ENCODE peak calls at places on chromosomes 11 and 22, in six cellular contexts. One of them, this sample, is unnamed.

GRCh38 chr11:67307545-67308001 is 4.2 kb downstream of the SSH3 start:
- DNase-seq in fibroblast of mammary gland: no peak
- DNase-seq in neural progenitor cell: no peak
- DNase-seq in NCI-H748 treated with DMSO at 0.1 percent for 48 hours: no peak
- DNase-seq in stimulated activated naive CD4-positive, alpha-beta T cell: no peak
- DNase-seq in anterior cingulate cortex: no peak
- DNase-seq in this sample: no peak

GRCh38 chr11:68282861-68283230 is 11.1 kb upstream of the C11orf24 start:
- DNase-seq in stimulated activated naive CD4-positive, alpha-beta T cell: no peak
- DNase-seq in anterior cingulate cortex: no peak
- DNase-seq in NCI-H748 treated with DMSO at 0.1 percent for 48 hours: no peak
- DNase-seq in neural progenitor cell: no peak
- DNase-seq in fibroblast of mammary gland: no peak
- DNase-seq in this sample: no peak

GRCh38 chr22:44317886-44318637 is 5.3 kb upstream of the SHISAL1 start:
- DNase-seq in NCI-H748 treated with DMSO at 0.1 percent for 48 hours: no peak
- DNase-seq in fibroblast of mammary gland: no peak
- DNase-seq in neural progenitor cell: no peak
- DNase-seq in stimulated activated naive CD4-positive, alpha-beta T cell: no peak
- DNase-seq in anterior cingulate cortex: no peak
- DNase-seq in this sample: no peak

GRCh38 chr11:86360775-86361395 is 13.8 kb upstream of the CCDC81 start:
- DNase-seq in NCI-H748 treated with DMSO at 0.1 percent for 48 hours: no peak
- DNase-seq in neural progenitor cell: peak
- DNase-seq in fibroblast of mammary gland: peak
- DNase-seq in anterior cingulate cortex: no peak
- DNase-seq in stimulated activated naive CD4-positive, alpha-beta T cell: no peak
- DNase-seq in this sample: no peak

GRCh38 chr11:108743851-108744250 is 79.0 kb downstream of the DDX10 start:
- DNase-seq in anterior cingulate cortex: no peak
- DNase-seq in fibroblast of mammary gland: peak
- DNase-seq in stimulated activated naive CD4-positive, alpha-beta T cell: no peak
- DNase-seq in NCI-H748 treated with DMSO at 0.1 percent for 48 hours: no peak
- DNase-seq in neural progenitor cell: no peak
- DNase-seq in this sample: no peak

GRCh38 chr11:34480339-34480738 is 33.3 kb downstream of the ELF5 start:
- DNase-seq in neural progenitor cell: no peak
- DNase-seq in anterior cingulate cortex: no peak
- DNase-seq in stimulated activated naive CD4-positive, alpha-beta T cell: no peak
- DNase-seq in fibroblast of mammary gland: peak
- DNase-seq in NCI-H748 treated with DMSO at 0.1 percent for 48 hours: no peak
- DNase-seq in this sample: peak

GRCh38 chr11:134741453-134742227 is 329.6 kb upstream of the B3GAT1 start:
- DNase-seq in neural progenitor cell: no peak
- DNase-seq in fibroblast of mammary gland: no peak
- DNase-seq in stimulated activated naive CD4-positive, alpha-beta T cell: no peak
- DNase-seq in anterior cingulate cortex: no peak
- DNase-seq in NCI-H748 treated with DMSO at 0.1 percent for 48 hours: no peak
- DNase-seq in this sample: no peak

GRCh38 chr11:111688028-111688427 is 78.2 kb downstream of the PPP2R1B start:
- DNase-seq in anterior cingulate cortex: no peak
- DNase-seq in neural progenitor cell: no peak
- DNase-seq in NCI-H748 treated with DMSO at 0.1 percent for 48 hours: no peak
- DNase-seq in stimulated activated naive CD4-positive, alpha-beta T cell: no peak
- DNase-seq in fibroblast of mammary gland: no peak
- DNase-seq in this sample: no peak

GRCh38 chr11:77167111-77167626 is 39.1 kb downstream of the MYO7A start:
- DNase-seq in anterior cingulate cortex: no peak
- DNase-seq in fibroblast of mammary gland: no peak
- DNase-seq in neural progenitor cell: no peak
- DNase-seq in NCI-H748 treated with DMSO at 0.1 percent for 48 hours: no peak
- DNase-seq in stimulated activated naive CD4-positive, alpha-beta T cell: no peak
- DNase-seq in this sample: no peak

GRCh38 chr11:86218125-86219081 is 26.1 kb upstream of the EED start:
- DNase-seq in fibroblast of mammary gland: peak
- DNase-seq in NCI-H748 treated with DMSO at 0.1 percent for 48 hours: peak
- DNase-seq in neural progenitor cell: peak
- DNase-seq in anterior cingulate cortex: peak
- DNase-seq in stimulated activated naive CD4-positive, alpha-beta T cell: peak
- DNase-seq in this sample: peak

GRCh38 chr11:11743216-11743615 is 98.6 kb upstream of the USP47 start:
- DNase-seq in NCI-H748 treated with DMSO at 0.1 percent for 48 hours: no peak
- DNase-seq in fibroblast of mammary gland: no peak
- DNase-seq in anterior cingulate cortex: no peak
- DNase-seq in stimulated activated naive CD4-positive, alpha-beta T cell: no peak
- DNase-seq in neural progenitor cell: no peak
- DNase-seq in this sample: no peak

GRCh38 chr11:74636633-74637184 is 44.3 kb downstream of the POLD3 start:
- DNase-seq in stimulated activated naive CD4-positive, alpha-beta T cell: no peak
- DNase-seq in fibroblast of mammary gland: peak
- DNase-seq in anterior cingulate cortex: no peak
- DNase-seq in NCI-H748 treated with DMSO at 0.1 percent for 48 hours: no peak
- DNase-seq in neural progenitor cell: no peak
- DNase-seq in this sample: no peak

GRCh38 chr11:15539645-15540044 is 424.9 kb downstream of the INSC start:
- DNase-seq in NCI-H748 treated with DMSO at 0.1 percent for 48 hours: no peak
- DNase-seq in neural progenitor cell: no peak
- DNase-seq in anterior cingulate cortex: no peak
- DNase-seq in stimulated activated naive CD4-positive, alpha-beta T cell: no peak
- DNase-seq in fibroblast of mammary gland: no peak
- DNase-seq in this sample: no peak

GRCh38 chr11:44205358-44205757 is 104.6 kb downstream of the ALX4 start:
- DNase-seq in neural progenitor cell: no peak
- DNase-seq in anterior cingulate cortex: no peak
- DNase-seq in fibroblast of mammary gland: no peak
- DNase-seq in NCI-H748 treated with DMSO at 0.1 percent for 48 hours: no peak
- DNase-seq in stimulated activated naive CD4-positive, alpha-beta T cell: no peak
- DNase-seq in this sample: no peak

GRCh38 chr22:46612904-46613605 is 7.1 kb upstream of the GRAMD4 start:
- DNase-seq in anterior cingulate cortex: no peak
- DNase-seq in NCI-H748 treated with DMSO at 0.1 percent for 48 hours: no peak
- DNase-seq in fibroblast of mammary gland: no peak
- DNase-seq in stimulated activated naive CD4-positive, alpha-beta T cell: no peak
- DNase-seq in neural progenitor cell: no peak
- DNase-seq in this sample: no peak

GRCh38 chr11:111935331-111936044 is 1.7 kb upstream of the DIXDC1 start:
- DNase-seq in NCI-H748 treated with DMSO at 0.1 percent for 48 hours: no peak
- DNase-seq in stimulated activated naive CD4-positive, alpha-beta T cell: no peak
- DNase-seq in neural progenitor cell: no peak
- DNase-seq in fibroblast of mammary gland: peak
- DNase-seq in anterior cingulate cortex: no peak
- DNase-seq in this sample: no peak

GRCh38 chr22:38490915-38491314 is 15.2 kb downstream of the DDX17 start:
- DNase-seq in neural progenitor cell: no peak
- DNase-seq in NCI-H748 treated with DMSO at 0.1 percent for 48 hours: no peak
- DNase-seq in anterior cingulate cortex: no peak
- DNase-seq in fibroblast of mammary gland: peak
- DNase-seq in stimulated activated naive CD4-positive, alpha-beta T cell: no peak
- DNase-seq in this sample: no peak

GRCh38 chr11:21133244-21133643 is 463.9 kb downstream of the NELL1 start:
- DNase-seq in fibroblast of mammary gland: no peak
- DNase-seq in stimulated activated naive CD4-positive, alpha-beta T cell: no peak
- DNase-seq in anterior cingulate cortex: no peak
- DNase-seq in NCI-H748 treated with DMSO at 0.1 percent for 48 hours: no peak
- DNase-seq in neural progenitor cell: no peak
- DNase-seq in this sample: no peak

GRCh38 chr11:125263268-125263790 is 98.8 kb downstream of the PKNOX2 start:
- DNase-seq in anterior cingulate cortex: no peak
- DNase-seq in neural progenitor cell: peak
- DNase-seq in fibroblast of mammary gland: peak
- DNase-seq in stimulated activated naive CD4-positive, alpha-beta T cell: no peak
- DNase-seq in NCI-H748 treated with DMSO at 0.1 percent for 48 hours: no peak
- DNase-seq in this sample: no peak

GRCh38 chr22:45552580-45553332 is 50.1 kb downstream of the FBLN1 start:
- DNase-seq in neural progenitor cell: peak
- DNase-seq in NCI-H748 treated with DMSO at 0.1 percent for 48 hours: no peak
- DNase-seq in stimulated activated naive CD4-positive, alpha-beta T cell: no peak
- DNase-seq in fibroblast of mammary gland: peak
- DNase-seq in anterior cingulate cortex: no peak
- DNase-seq in this sample: no peak

GRCh38 chr11:33387996-33388395 is 130.8 kb downstream of the HIPK3 start:
- DNase-seq in NCI-H748 treated with DMSO at 0.1 percent for 48 hours: no peak
- DNase-seq in anterior cingulate cortex: no peak
- DNase-seq in neural progenitor cell: no peak
- DNase-seq in fibroblast of mammary gland: no peak
- DNase-seq in stimulated activated naive CD4-positive, alpha-beta T cell: no peak
- DNase-seq in this sample: no peak

GRCh38 chr22:19040581-19041402 is 81.4 kb downstream of the DGCR2 start:
- DNase-seq in fibroblast of mammary gland: no peak
- DNase-seq in anterior cingulate cortex: no peak
- DNase-seq in stimulated activated naive CD4-positive, alpha-beta T cell: no peak
- DNase-seq in neural progenitor cell: no peak
- DNase-seq in NCI-H748 treated with DMSO at 0.1 percent for 48 hours: no peak
- DNase-seq in this sample: no peak

GRCh38 chr11:72226701-72227100 is 2.1 kb downstream of the INPPL1 start:
- DNase-seq in stimulated activated naive CD4-positive, alpha-beta T cell: no peak
- DNase-seq in neural progenitor cell: no peak
- DNase-seq in NCI-H748 treated with DMSO at 0.1 percent for 48 hours: no peak
- DNase-seq in fibroblast of mammary gland: no peak
- DNase-seq in anterior cingulate cortex: no peak
- DNase-seq in this sample: peak

GRCh38 chr22:31155425-31155824 is 4.6 kb upstream of the RNF185 start:
- DNase-seq in stimulated activated naive CD4-positive, alpha-beta T cell: no peak
- DNase-seq in neural progenitor cell: no peak
- DNase-seq in anterior cingulate cortex: no peak
- DNase-seq in fibroblast of mammary gland: peak
- DNase-seq in NCI-H748 treated with DMSO at 0.1 percent for 48 hours: no peak
- DNase-seq in this sample: no peak

GRCh38 chr11:70542811-70543210 is 144.5 kb downstream of the CTTN start:
- DNase-seq in stimulated activated naive CD4-positive, alpha-beta T cell: no peak
- DNase-seq in fibroblast of mammary gland: no peak
- DNase-seq in neural progenitor cell: no peak
- DNase-seq in anterior cingulate cortex: no peak
- DNase-seq in NCI-H748 treated with DMSO at 0.1 percent for 48 hours: no peak
- DNase-seq in this sample: no peak

GRCh38 chr11:59610289-59610688 is 5.3 kb downstream of the OSBP start:
- DNase-seq in neural progenitor cell: no peak
- DNase-seq in anterior cingulate cortex: no peak
- DNase-seq in NCI-H748 treated with DMSO at 0.1 percent for 48 hours: no peak
- DNase-seq in fibroblast of mammary gland: no peak
- DNase-seq in stimulated activated naive CD4-positive, alpha-beta T cell: no peak
- DNase-seq in this sample: no peak

GRCh38 chr11:45713573-45713972 is 48.2 kb upstream of the CHST1 start:
- DNase-seq in NCI-H748 treated with DMSO at 0.1 percent for 48 hours: no peak
- DNase-seq in stimulated activated naive CD4-positive, alpha-beta T cell: no peak
- DNase-seq in fibroblast of mammary gland: peak
- DNase-seq in neural progenitor cell: no peak
- DNase-seq in anterior cingulate cortex: no peak
- DNase-seq in this sample: no peak

GRCh38 chr11:128417607-128418324 is 169.6 kb downstream of the ETS1 start:
- DNase-seq in anterior cingulate cortex: no peak
- DNase-seq in NCI-H748 treated with DMSO at 0.1 percent for 48 hours: no peak
- DNase-seq in stimulated activated naive CD4-positive, alpha-beta T cell: peak
- DNase-seq in neural progenitor cell: no peak
- DNase-seq in fibroblast of mammary gland: peak
- DNase-seq in this sample: no peak

GRCh38 chr11:58926695-58927094 is 12.6 kb upstream of the GLYATL1 start:
- DNase-seq in anterior cingulate cortex: no peak
- DNase-seq in NCI-H748 treated with DMSO at 0.1 percent for 48 hours: no peak
- DNase-seq in neural progenitor cell: no peak
- DNase-seq in fibroblast of mammary gland: peak
- DNase-seq in stimulated activated naive CD4-positive, alpha-beta T cell: no peak
- DNase-seq in this sample: no peak

GRCh38 chr11:88431675-88432341 is 94.3 kb upstream of the CTSC start:
- DNase-seq in NCI-H748 treated with DMSO at 0.1 percent for 48 hours: no peak
- DNase-seq in anterior cingulate cortex: no peak
- DNase-seq in neural progenitor cell: no peak
- DNase-seq in stimulated activated naive CD4-positive, alpha-beta T cell: no peak
- DNase-seq in fibroblast of mammary gland: no peak
- DNase-seq in this sample: no peak

GRCh38 chr11:37313266-37313665 is 715.2 kb upstream of the RAG2 start:
- DNase-seq in anterior cingulate cortex: no peak
- DNase-seq in neural progenitor cell: no peak
- DNase-seq in stimulated activated naive CD4-positive, alpha-beta T cell: no peak
- DNase-seq in fibroblast of mammary gland: no peak
- DNase-seq in NCI-H748 treated with DMSO at 0.1 percent for 48 hours: no peak
- DNase-seq in this sample: no peak

GRCh38 chr11:45537617-45538016 is 127.8 kb downstream of the CHST1 start:
- DNase-seq in stimulated activated naive CD4-positive, alpha-beta T cell: no peak
- DNase-seq in neural progenitor cell: no peak
- DNase-seq in anterior cingulate cortex: no peak
- DNase-seq in fibroblast of mammary gland: peak
- DNase-seq in NCI-H748 treated with DMSO at 0.1 percent for 48 hours: no peak
- DNase-seq in this sample: no peak

GRCh38 chr11:75862437-75862836 is 47.4 kb downstream of the UVRAG start:
- DNase-seq in stimulated activated naive CD4-positive, alpha-beta T cell: no peak
- DNase-seq in neural progenitor cell: no peak
- DNase-seq in NCI-H748 treated with DMSO at 0.1 percent for 48 hours: no peak
- DNase-seq in anterior cingulate cortex: no peak
- DNase-seq in fibroblast of mammary gland: no peak
- DNase-seq in this sample: no peak

GRCh38 chr11:103109818-103110388 is 677 bp downstream of the DYNC2H1 start:
- DNase-seq in NCI-H748 treated with DMSO at 0.1 percent for 48 hours: no peak
- DNase-seq in fibroblast of mammary gland: peak
- DNase-seq in stimulated activated naive CD4-positive, alpha-beta T cell: peak
- DNase-seq in neural progenitor cell: peak
- DNase-seq in anterior cingulate cortex: peak
- DNase-seq in this sample: no peak

GRCh38 chr22:21951931-21952465 is 650 bp downstream of the PPM1F start:
- DNase-seq in NCI-H748 treated with DMSO at 0.1 percent for 48 hours: no peak
- DNase-seq in neural progenitor cell: peak
- DNase-seq in fibroblast of mammary gland: peak
- DNase-seq in anterior cingulate cortex: no peak
- DNase-seq in stimulated activated naive CD4-positive, alpha-beta T cell: peak
- DNase-seq in this sample: no peak